ENCODE peak calls at places on chromosomes 3 and 15, in nine cellular contexts. V is activated T-helper 1 cell treated with Interleukin-2 at 50 U/mL for 16 hours; I is H54; N is hypothalamus; E is stimulated activated CD8-positive, alpha-beta memory T cell treated with anti-CD3 and anti-CD28 coated beads, Interleukin-4, amount 100 ng/mL, for 4 hours; U is pulmonary artery endothelial cell; H is Kasumi-1; B is islet precursor cell; L is epithelial cell of esophagus. W is an unnamed sample.

GRCh38 chr15:98442379-98442833 is 205.9 kb upstream of the IGF1R start:
- DNase-seq in H (peak), L (peak), N (no peak), I (peak), B (peak), V (no peak), E (no peak), U (peak), W (no peak)

GRCh38 chr3:37491343-37491742 is 317.0 kb upstream of the LRRFIP2 start:
- DNase-seq in E (no peak), H (no peak), B (peak), I (no peak), L (no peak), V (no peak), N (no peak), U (no peak), W (no peak)

GRCh38 chr3:11661827-11662226 is 18.1 kb upstream of the VGLL4 start:
- DNase-seq in U (no peak), E (no peak), H (peak), N (no peak), I (no peak), L (peak), B (no peak), V (no peak), W (no peak)

GRCh38 chr3:38136272-38136806 is 588 bp downstream of the ACAA1 start:
- DNase-seq in U (no peak), H (no peak), B (peak), I (no peak), N (no peak), E (no peak), V (no peak), L (no peak), W (no peak)

GRCh38 chr15:29364429-29365078 is 94.9 kb upstream of the NSMCE3 start:
- DNase-seq in N (no peak), L (peak), B (peak), V (no peak), U (no peak), H (peak), I (peak), E (no peak), W (no peak)

GRCh38 chr15:69537085-69537484 is 84.5 kb downstream of the RPLP1 start:
- DNase-seq in I (no peak), E (no peak), L (no peak), N (no peak), B (no peak), H (no peak), U (no peak), V (no peak), W (no peak)

GRCh38 chr15:74352393-74352910 is 15.0 kb downstream of the CYP11A1 start:
- DNase-seq in E (no peak), B (no peak), L (no peak), I (no peak), U (no peak), V (no peak), H (no peak), N (no peak), W (no peak)

GRCh38 chr3:113270096-113270495 is 58.7 kb downstream of the BOC start:
- DNase-seq in H (no peak), E (no peak), V (no peak), N (no peak), B (no peak), U (no peak), L (peak), I (no peak), W (no peak)

GRCh38 chr3:153977148-153977547 is 144.0 kb upstream of the ARHGEF26 start:
- DNase-seq in V (no peak), B (no peak), U (no peak), H (no peak), E (no peak), N (no peak), I (no peak), L (peak), W (no peak)

GRCh38 chr15:25810631-25811077 is 52.5 kb downstream of the ATP10A start:
- DNase-seq in H (no peak), N (no peak), U (no peak), I (no peak), V (peak), L (no peak), E (no peak), B (no peak), W (no peak)

GRCh38 chr3:123833398-123833785 is 50.7 kb downstream of the MYLK start:
- DNase-seq in I (no peak), V (no peak), H (no peak), L (peak), B (no peak), U (no peak), E (no peak), N (no peak), W (no peak)

GRCh38 chr3:142180761-142181362 is 31.5 kb upstream of the TFDP2 start:
- DNase-seq in L (peak), B (peak), N (no peak), U (no peak), H (peak), V (no peak), E (peak), I (peak), W (peak)

GRCh38 chr15:51243774-51244173 is 94.6 kb downstream of the CYP19A1 start:
- DNase-seq in H (no peak), I (no peak), V (no peak), L (peak), U (no peak), E (no peak), B (no peak), N (no peak), W (no peak)

GRCh38 chr3:184175981-184176376 is 1.3 kb downstream of the AP2M1 start:
- DNase-seq in N (no peak), E (no peak), L (no peak), H (no peak), B (no peak), U (no peak), I (no peak), V (no peak), W (no peak)